ENCODE peak calls at places on chromosomes 3 and 15, in ten cellular contexts. V is heart right ventricle, H is mesendoderm, Y is thyroid gland, D is thoracic aorta, Z is IMR-90, C is left ventricle myocardium inferior, O is endodermal cell, I is stomach, A is cardiac muscle cell. N is an unnamed sample. For H3K4me1, the result is how much of the 10 kb centered on the place peaks cover.

GRCh38 chr3:146854523-146854922 is 249.4 kb upstream of the PLSCR5 start:
- DNase-seq in O (no peak), A (no peak), C (no peak), V (no peak), I (no peak), H (no peak), Z (no peak), D (no peak), Y (no peak), N (no peak)

GRCh38 chr3:122074621-122075265 is 19.6 kb downstream of the CD86 start:
- DNase-seq in I (no peak), H (no peak), V (peak), Y (no peak), A (no peak), Z (no peak), C (peak), O (no peak), D (peak), N (no peak)

GRCh38 chr15:63369296-63369695 is 12.3 kb downstream of the CA12 start:
- DNase-seq in I (no peak), A (no peak), D (no peak), H (peak), Z (no peak), V (no peak), O (peak), C (no peak), Y (peak), N (no peak)

GRCh38 chr3:182755308-182756106 is 37.8 kb upstream of the ATP11B start:
- DNase-seq in V (no peak), A (no peak), H (no peak), Y (no peak), I (no peak), O (no peak), C (no peak), Z (peak), D (no peak), N (no peak)

GRCh38 chr3:37766220-37766605 is 95.5 kb upstream of the CTDSPL start:
- DNase-seq in I (no peak), O (no peak), D (no peak), Y (no peak), Z (no peak), H (no peak), A (no peak), V (no peak), C (no peak), N (no peak)

GRCh38 chr15:68791431-68792283 is 29.0 kb downstream of the ANP32A start:
- DNase-seq in I (no peak), H (peak), D (no peak), Y (no peak), V (no peak), C (no peak), A (no peak), O (peak), Z (no peak), N (no peak)

GRCh38 chr15:92393287-92393993 is at the start of gene ST8SIA2:
- DNase-seq in A (peak), C (peak), V (peak), O (peak), Y (peak), Z (no peak), I (no peak), H (peak), D (no peak), N (no peak)

GRCh38 chr15:98799461-98799971 is 151.2 kb downstream of the IGF1R start:
- DNase-seq in D (no peak), V (no peak), I (no peak), C (no peak), Z (peak), Y (no peak), H (peak), A (peak), O (peak), N (no peak)

GRCh38 chr15:69337133-69337532 is 38.4 kb downstream of the PAQR5 start:
- DNase-seq in O (no peak), I (no peak), H (no peak), C (no peak), A (no peak), Y (no peak), D (no peak), V (no peak), Z (peak), N (no peak)

GRCh38 chr3:167691366-167691765 is 37.6 kb upstream of the WDR49 start:
- DNase-seq in I (no peak), Z (no peak), O (no peak), Y (no peak), A (no peak), C (no peak), V (no peak), H (no peak), D (no peak), N (no peak)

GRCh38 chr3:155412856-155413255 is 119.4 kb upstream of the STRIT1 start:
- DNase-seq in C (no peak), H (peak), Y (no peak), O (no peak), A (peak), Z (no peak), I (no peak), D (no peak), V (no peak), N (no peak)

GRCh38 chr3:197365621-197366020 is 67.2 kb upstream of the DLG1 start:
- DNase-seq in C (no peak), A (no peak), V (no peak), D (no peak), I (no peak), O (no peak), H (no peak), Y (no peak), Z (no peak), N (no peak)

GRCh38 chr15:29681946-29682345 is 140.3 kb downstream of the TJP1 start:
- DNase-seq in I (no peak), O (no peak), C (no peak), Z (no peak), H (no peak), A (no peak), D (no peak), V (no peak), Y (no peak), N (no peak)

GRCh38 chr3:152381881-152382295 is 113.2 kb downstream of the MBNL1 start:
- DNase-seq in I (no peak), A (no peak), Z (no peak), V (no peak), H (no peak), Y (no peak), C (no peak), D (no peak), O (no peak), N (no peak)

GRCh38 chr3:177835008-177835407 is 637.7 kb upstream of the TBL1XR1 start:
- DNase-seq in H (no peak), V (no peak), I (no peak), Z (peak), D (no peak), A (no peak), O (peak), C (no peak), Y (no peak), N (no peak)

GRCh38 chr3:170740726-170741591 is 129.0 kb downstream of the RPL22L1 start:
- DNase-seq in O (no peak), H (no peak), I (no peak), Y (peak), C (peak), A (no peak), Z (peak), V (peak), D (no peak), N (no peak)

GRCh38 chr3:177037241-177037640 is 160.0 kb downstream of the TBL1XR1 start:
- DNase-seq in I (no peak), H (no peak), A (no peak), C (no peak), D (peak), V (no peak), Y (no peak), Z (peak), O (no peak), N (no peak)

GRCh38 chr3:140854961-140855360 is 86.7 kb upstream of the SLC25A36 start:
- DNase-seq in C (no peak), A (no peak), V (no peak), Y (no peak), I (no peak), O (no peak), Z (no peak), D (no peak), H (no peak), N (no peak)

GRCh38 chr3:186901135-186901734 is 29.1 kb upstream of the ST6GAL1 start:
- DNase-seq in D (no peak), Z (no peak), C (no peak), H (peak), I (no peak), A (no peak), V (no peak), Y (no peak), O (no peak), N (no peak)

GRCh38 chr3:24622696-24623225 is 128.1 kb upstream of the THRB start:
- DNase-seq in C (no peak), D (no peak), Y (no peak), Z (no peak), I (no peak), V (no peak), H (no peak), O (no peak), A (no peak), N (no peak)

GRCh38 chr15:75723847-75724660 is 11.4 kb upstream of the CSPG4 start:
- DNase-seq in I (peak), O (peak), C (peak), Z (peak), A (peak), V (peak), Y (peak), D (peak), H (peak), N (peak)

GRCh38 chr15:41798607-41799487 is 24.6 kb downstream of the MAPKBP1 start:
- DNase-seq in D (no peak), A (peak), C (no peak), Y (peak), O (no peak), V (no peak), H (no peak), I (no peak), Z (no peak), N (no peak)

GRCh38 chr3:171428321-171428787 is 31.9 kb downstream of the TNIK start:
- DNase-seq in Y (no peak), A (no peak), I (no peak), D (no peak), O (peak), V (no peak), H (peak), Z (no peak), C (no peak), N (no peak)

GRCh38 chr3:17179381-17180205 is 294.8 kb downstream of the PLCL2 start:
- DNase-seq in C (no peak), Z (peak), V (no peak), I (no peak), D (no peak), O (no peak), A (peak), Y (no peak), H (no peak), N (no peak)

GRCh38 chr3:44880284-44880683 is 5.9 kb downstream of the TGM4 start:
- DNase-seq in A (no peak), Y (peak), C (no peak), D (no peak), Z (peak), H (no peak), I (no peak), V (no peak), O (no peak), N (no peak)

GRCh38 chr15:60591491-60592385 is 112.8 kb upstream of the ICE2 start:
- DNase-seq in Y (peak), Z (no peak), A (peak), V (peak), I (peak), H (peak), O (peak), D (no peak), C (peak), N (peak)

GRCh38 chr3:5275529-5275928 is 88.0 kb downstream of the EDEM1 start:
- DNase-seq in Z (peak), V (no peak), H (no peak), I (no peak), D (no peak), Y (no peak), A (no peak), C (no peak), O (no peak), N (no peak)

GRCh38 chr3:62622553-62623174 is 249.3 kb upstream of the FEZF2 start:
- DNase-seq in I (no peak), A (peak), H (peak), Z (peak), C (no peak), Y (peak), O (peak), D (no peak), V (no peak), N (no peak)

GRCh38 chr15:73335471-73335870 is 33.3 kb downstream of the HCN4 start:
- DNase-seq in H (no peak), A (no peak), Y (no peak), C (no peak), D (no peak), Z (no peak), V (no peak), O (no peak), I (no peak), N (no peak)

GRCh38 chr15:70799667-70800450 is 36.5 kb upstream of the UACA start:
- DNase-seq in H (no peak), O (peak), Z (peak), Y (peak), I (peak), V (no peak), D (no peak), A (peak), C (no peak), N (no peak)

GRCh38 chr3:114418107-114418506 is 124.3 kb downstream of the TIGIT start:
- DNase-seq in Y (no peak), V (no peak), O (no peak), Z (no peak), D (no peak), H (peak), C (no peak), I (no peak), A (no peak), N (no peak)

GRCh38 chr15:41161336-41161735 is 45.3 kb upstream of the INO80 start:
- DNase-seq in O (no peak), I (no peak), D (no peak), A (no peak), V (no peak), Y (no peak), C (no peak), H (no peak), Z (peak), N (no peak)

GRCh38 chr3:114392831-114393230 is 99.0 kb downstream of the TIGIT start:
- DNase-seq in I (no peak), Y (no peak), C (no peak), D (no peak), H (no peak), A (no peak), V (no peak), O (no peak), Z (no peak), N (no peak)

GRCh38 chr3:66795365-66795764 is 202.7 kb upstream of the KBTBD8 start:
- DNase-seq in Y (no peak), D (no peak), V (no peak), H (no peak), I (no peak), O (no peak), C (no peak), A (no peak), Z (peak), N (no peak)

GRCh38 chr15:87793736-87794135 is 462.8 kb downstream of the NTRK3 start:
- DNase-seq in Z (peak), O (no peak), H (no peak), V (no peak), C (no peak), I (no peak), A (no peak), D (no peak), Y (no peak), N (no peak)

GRCh38 chr3:121995190-121996137 is 26.6 kb downstream of the ILDR1 start:
- DNase-seq in O (peak), I (peak), Z (peak), C (peak), V (peak), H (peak), D (no peak), A (peak), Y (peak), N (peak)

GRCh38 chr3:85075663-85076062 is 116.9 kb downstream of the CADM2 start:
- DNase-seq in O (no peak), C (no peak), H (no peak), Z (no peak), A (no peak), V (no peak), I (no peak), D (no peak), Y (no peak), N (no peak)

GRCh38 chr15:81869161-81869928 is 176.5 kb downstream of the MEX3B start:
- DNase-seq in C (no peak), Z (no peak), I (no peak), D (no peak), O (no peak), Y (no peak), H (no peak), A (no peak), V (no peak), N (no peak)
- H3K4me3 ChIP-seq in C (no peak), Z (no peak), I (no peak), D (no peak), O (peak), Y (no peak), H (no peak), A (peak), V (no peak), N (no peak)

DNA sequence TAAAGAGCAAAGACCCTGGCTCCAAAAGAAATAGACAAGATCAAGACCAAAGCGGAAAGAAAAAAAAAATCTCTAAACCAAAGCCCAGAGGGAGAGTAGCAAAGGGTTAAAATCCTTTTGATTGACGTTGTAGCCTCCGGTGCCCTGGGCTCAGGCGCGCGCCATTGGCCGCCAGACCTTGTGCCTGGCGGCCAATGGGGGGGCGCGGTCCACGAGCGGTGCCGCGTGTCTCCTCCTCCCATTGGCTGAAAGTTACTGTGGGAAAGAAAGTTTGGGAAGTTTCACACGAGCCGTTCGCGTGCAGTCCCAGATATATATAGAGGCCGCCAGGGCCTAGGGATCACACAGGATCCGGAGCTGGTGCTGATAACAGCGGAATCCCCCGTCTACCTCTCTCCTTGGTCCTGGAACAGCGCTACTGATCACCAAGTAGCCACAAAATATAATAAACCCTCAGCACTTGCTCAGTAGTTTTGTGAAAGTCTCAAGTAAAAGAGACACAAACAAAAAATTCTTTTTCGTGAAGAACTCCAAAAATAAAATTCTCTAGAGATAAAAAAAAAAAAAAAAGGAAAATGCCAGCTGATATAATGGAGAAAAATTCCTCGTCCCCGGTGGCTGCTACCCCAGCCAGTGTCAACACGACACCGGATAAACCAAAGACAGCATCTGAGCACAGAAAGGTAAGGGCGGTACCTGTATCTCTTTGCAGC is at the start of gene HES1:
- DNase-seq in A (peak), H (peak), D (peak), Y (peak), C (peak), Z (peak), V (peak), I (peak), O (peak), N (peak)
- H3K4me1 ChIP-seq in A (under half), H (under half), D (half or more), Y (under half), C (half or more), Z (under half), V (half or more), I (half or more), O (under half), N (under half)

DNA sequence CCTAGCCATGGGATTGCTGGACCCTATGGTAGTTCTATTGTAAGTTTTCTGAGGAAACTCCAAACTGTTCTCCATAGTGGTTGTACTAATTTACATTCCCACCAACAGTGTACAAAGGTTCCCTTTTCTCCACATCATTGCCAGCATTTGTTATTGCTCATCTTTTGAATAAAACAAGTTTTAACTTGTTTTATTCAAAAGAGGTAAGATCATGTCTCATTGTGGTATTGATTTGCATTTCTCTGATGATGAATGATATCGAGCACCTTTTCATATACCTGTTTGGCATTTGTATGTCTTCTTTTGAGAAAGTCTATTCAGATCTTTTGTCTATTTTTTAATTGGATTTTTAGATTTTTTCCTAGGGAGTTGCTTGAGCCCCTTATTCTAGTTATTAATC is 819.1 kb downstream of the TUSC7 start:
- DNase-seq in Y (no peak), H (no peak), A (no peak), V (no peak), O (no peak), C (no peak), Z (no peak), D (no peak), I (no peak), N (no peak)
- H3K4me3 ChIP-seq in Y (no peak), H (no peak), A (no peak), V (no peak), O (no peak), C (no peak), Z (no peak), D (no peak), I (no peak), N (no peak)

DNA sequence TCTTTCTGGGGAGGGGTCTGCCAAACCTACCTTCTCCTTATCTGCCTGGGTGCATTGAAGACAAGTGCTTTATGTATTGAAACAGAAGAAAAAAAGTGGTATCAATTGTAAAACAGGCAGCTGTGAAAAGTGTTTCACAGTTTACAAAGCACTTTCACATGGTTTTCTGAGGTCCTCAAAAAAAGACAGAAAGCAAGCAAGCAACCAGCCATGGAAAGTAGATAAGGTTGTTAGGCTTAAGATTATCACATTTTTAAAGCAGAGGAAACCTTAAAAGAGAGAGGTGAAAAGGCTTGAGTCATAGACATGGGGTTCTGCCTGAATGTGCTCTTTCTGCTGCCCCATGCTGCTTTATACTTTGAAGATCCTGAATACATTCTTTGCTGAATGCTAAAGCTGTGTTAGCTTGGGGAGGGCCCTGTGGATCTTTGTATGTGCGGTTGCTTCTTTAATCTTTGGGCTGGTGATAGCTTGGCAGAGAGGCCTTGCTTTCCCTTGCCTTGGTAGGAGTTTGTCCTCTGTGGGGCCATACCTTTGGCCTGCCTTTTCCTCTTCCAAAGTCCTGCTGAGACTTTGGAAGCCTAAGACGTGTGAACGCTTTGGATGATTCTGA is 2.6 kb downstream of the SMAD3 start:
- DNase-seq in A (no peak), O (no peak), Z (peak), D (no peak), Y (no peak), I (no peak), V (no peak), C (no peak), H (peak), N (no peak)
- H3K4me1 ChIP-seq in A (under half), O (under half), Z (under half), D (half or more), Y (under half), I (half or more), V (half or more), C (half or more), H (under half), N (under half)

GRCh38 chr3:33115024-33115768 is 1.4 kb downstream of the CRTAP start:
- DNase-seq in D (peak), A (peak), Z (peak), I (peak), H (peak), Y (peak), V (peak), O (peak), C (peak), N (peak)
- H3K4me3 ChIP-seq in D (peak), A (peak), Z (peak), I (peak), H (no peak), Y (peak), V (peak), O (peak), C (peak), N (no peak)

N was measured in mucosa of descending colon.